ENCODE peak calls at places on chromosomes 3 and 15, in seven cellular contexts. B is sigmoid colon, S is HFF-Myc, K is cardiac muscle cell, T is HepG2, M is tibial artery, N is neural crest cell. E is an unnamed sample.

GRCh38 chr3:100737334-100737733 is 28.0 kb downstream of the TFG start:
- DNase-seq in N (no peak), S (no peak), K (peak), T (no peak), M (no peak), B (no peak), E (no peak)

GRCh38 chr3:126540342-126540849 is 16.4 kb downstream of the CHST13 start:
- DNase-seq in M (peak), B (peak), N (no peak), K (peak), S (peak), T (no peak), E (peak)

GRCh38 chr3:100425321-100425720 is 24.0 kb downstream of the LNP1 start:
- DNase-seq in N (no peak), K (no peak), S (no peak), M (no peak), T (no peak), B (no peak), E (no peak)

GRCh38 chr3:106305882-106306445 is 437.2 kb upstream of the CBLB start:
- DNase-seq in N (no peak), K (peak), S (peak), T (no peak), B (no peak), M (no peak), E (no peak)

GRCh38 chr3:150495149-150495548 is 51.1 kb downstream of the SERP1 start:
- DNase-seq in N (no peak), K (no peak), S (no peak), B (no peak), M (no peak), T (no peak), E (no peak)

GRCh38 chr3:130393594-130393993 is 48.1 kb downstream of the COL6A5 start:
- DNase-seq in M (no peak), T (no peak), B (no peak), K (no peak), S (no peak), N (no peak), E (no peak)

GRCh38 chr3:49745986-49746385 is 22.2 kb upstream of the GMPPB start:
- DNase-seq in B (no peak), N (no peak), K (peak), S (no peak), T (no peak), M (no peak), E (peak)

GRCh38 chr3:65597225-65597951 is 441.3 kb downstream of the MAGI1 start:
- DNase-seq in N (peak), B (peak), K (peak), M (no peak), S (no peak), T (no peak), E (no peak)

GRCh38 chr15:61228025-61228901 is 839 bp downstream of the RORA start:
- DNase-seq in S (no peak), N (peak), K (peak), B (peak), M (no peak), T (no peak), E (no peak)

GRCh38 chr15:76158250-76158649 is 98.5 kb downstream of the TMEM266 start:
- DNase-seq in T (no peak), M (no peak), B (no peak), S (peak), N (no peak), K (no peak), E (no peak)
- TF ChIP-seq CTCF in T (no peak), M (no peak), B (no peak), S (no peak), N (no peak), K (no peak), E (no peak)

DNA sequence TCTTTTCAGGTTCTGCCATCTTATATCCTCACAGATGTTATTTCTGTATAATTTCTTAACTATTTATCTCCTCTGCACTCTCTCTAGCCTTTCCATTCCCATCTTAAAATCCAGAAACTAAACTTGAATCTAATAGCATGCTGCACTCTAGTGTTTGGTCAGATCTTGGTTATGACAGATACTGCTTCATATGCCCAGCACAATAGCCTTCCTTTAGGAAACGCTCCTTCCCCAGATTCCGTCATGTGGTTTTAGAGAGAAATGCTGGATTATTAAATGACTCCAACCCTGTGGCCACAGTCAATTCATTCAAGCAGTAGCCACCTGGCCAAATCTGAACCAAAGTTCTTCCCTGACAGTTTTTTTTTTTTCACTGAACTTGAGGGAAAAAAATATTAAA is 19.4 kb downstream of the RASGRP1 start:
- DNase-seq in S (no peak), B (no peak), M (no peak), T (no peak), N (no peak), K (peak), E (no peak)
- TF ChIP-seq CTCF in S (no peak), B (no peak), M (no peak), T (no peak), N (no peak), K (no peak), E (no peak)

GRCh38 chr3:194574639-194575483 is 58.4 kb downstream of the TMEM44 start:
- DNase-seq in K (peak), N (no peak), T (no peak), S (no peak), M (no peak), B (no peak), E (no peak)
- TF ChIP-seq CTCF in K (peak), N (no peak), T (no peak), S (peak), M (no peak), B (no peak), E (peak)

DNA sequence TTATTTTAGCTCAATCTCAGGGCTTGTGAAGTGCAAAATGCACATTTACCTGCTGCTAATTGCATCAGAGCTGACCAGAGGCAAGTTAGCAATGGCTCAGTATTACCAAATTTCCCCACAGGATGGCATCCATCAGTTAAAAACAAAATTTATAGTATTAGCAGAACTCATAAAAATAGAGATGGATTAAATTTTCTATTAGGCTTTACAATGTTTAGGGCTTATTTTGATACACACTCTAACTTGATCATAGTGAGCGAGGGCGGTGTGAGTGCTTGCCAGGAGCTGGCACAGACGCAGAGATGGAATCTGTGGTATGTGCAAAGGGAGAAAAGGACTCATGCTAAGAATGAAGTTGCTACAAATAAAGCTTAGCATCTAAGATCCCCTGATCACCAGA is 241.0 kb downstream of the NSUN3 start:
- DNase-seq in S (no peak), B (no peak), T (no peak), N (no peak), K (peak), M (no peak), E (no peak)
- TF ChIP-seq CTCF in S (no peak), B (peak), T (no peak), N (peak), K (no peak), M (no peak), E (no peak)

GRCh38 chr3:66748175-66748876 is 247.5 kb upstream of the LRIG1 start:
- DNase-seq in N (no peak), S (peak), T (no peak), K (no peak), M (no peak), B (no peak), E (no peak)
- TF ChIP-seq CTCF in N (no peak), S (no peak), T (no peak), K (no peak), M (no peak), B (no peak), E (no peak)

GRCh38 chr3:119311191-119311925 is 17.2 kb downstream of the ARHGAP31 start:
- DNase-seq in B (no peak), N (no peak), M (no peak), K (peak), S (no peak), T (no peak), E (peak)

GRCh38 chr3:119310052-119310451 is 15.9 kb downstream of the ARHGAP31 start:
- DNase-seq in M (no peak), N (no peak), T (no peak), S (peak), K (peak), B (no peak), E (peak)

GRCh38 chr3:119308355-119308754 is 14.2 kb downstream of the ARHGAP31 start:
- DNase-seq in N (no peak), S (no peak), B (no peak), K (no peak), T (no peak), M (no peak), E (no peak)

GRCh38 chr3:119313461-119313860 is 19.3 kb downstream of the ARHGAP31 start:
- DNase-seq in B (no peak), S (no peak), K (no peak), N (no peak), T (no peak), M (no peak), E (no peak)

GRCh38 chr3:119309591-119309990 is 15.4 kb downstream of the ARHGAP31 start:
- DNase-seq in M (no peak), N (no peak), K (no peak), T (no peak), B (no peak), S (no peak), E (no peak)
- TF ChIP-seq CTCF in M (no peak), N (no peak), K (no peak), T (no peak), B (no peak), S (no peak), E (no peak)

GRCh38 chr3:36597422-36597821 is 166.9 kb downstream of the DCLK3 start:
- DNase-seq in B (no peak), S (no peak), N (no peak), T (no peak), K (peak), M (no peak), E (peak)

GRCh38 chr3:36596411-36596810 is 167.9 kb downstream of the DCLK3 start:
- DNase-seq in B (no peak), K (no peak), M (no peak), T (no peak), N (no peak), S (no peak), E (no peak)

GRCh38 chr3:36595531-36595930 is 168.8 kb downstream of the DCLK3 start:
- DNase-seq in S (no peak), T (no peak), N (no peak), B (no peak), K (no peak), M (no peak), E (no peak)

GRCh38 chr3:36591959-36592358 is 172.4 kb downstream of the DCLK3 start:
- DNase-seq in B (no peak), K (peak), S (no peak), T (no peak), N (no peak), M (no peak), E (peak)
- TF ChIP-seq CTCF in B (no peak), K (peak), S (no peak), T (no peak), N (no peak), M (no peak), E (peak)